ENCODE peak calls at places on chromosome 19, in seven cellular contexts. Y is GM23338; F is T-helper 1 cell; J is stimulated activated CD4-positive, alpha-beta T cell treated with anti-CD3 and anti-CD28 coated beads, TNF-alpha, amount 100 ng/mL, for 1 hour; R is activated naive CD4-positive, alpha-beta T cell; L is NCI-H748 treated with DMSO at 0.1 percent for 48 hours; S is A673. X is an unnamed sample.

GRCh38 chr19:39223703-39224279 is 19.7 kb upstream of the SYCN start:
- DNase-seq in Y (peak; percentile 89), F (no peak), J (no peak), R (no peak), L (no peak), S (peak; percentile 33), X (no peak)

GRCh38 chr19:41850381-41850780 is 5.5 kb downstream of the DMRTC2 start:
- DNase-seq in Y (no peak), F (no peak), J (no peak), R (no peak), L (no peak), S (no peak), X (no peak)

GRCh38 chr19:3159565-3159964 is 19.0 kb upstream of the S1PR4 start:
- DNase-seq in Y (peak; percentile 61), F (no peak), J (no peak), R (no peak), L (no peak), S (no peak), X (no peak)

GRCh38 chr19:46730187-46730586 is 13.3 kb upstream of the PRKD2 start:
- DNase-seq in Y (no peak), F (no peak), J (no peak), R (no peak), L (no peak), S (no peak), X (no peak)

GRCh38 chr19:55146648-55147218 is 2.3 kb downstream of the TNNT1 start:
- DNase-seq in Y (peak; percentile 96), F (no peak), J (no peak), R (no peak), L (peak; percentile 82), S (peak; percentile 54), X (peak; percentile 29)

GRCh38 chr19:4077800-4078683 is 11.3 kb upstream of the ZBTB7A start:
- DNase-seq in Y (peak; percentile 69), F (no peak), J (no peak), R (peak; percentile 22), L (no peak), S (no peak), X (no peak)

GRCh38 chr19:53463263-53463662 is 4.3 kb upstream of the ZNF813 start:
- DNase-seq in Y (peak; percentile 98), F (no peak), J (no peak), R (no peak), L (no peak), S (peak; percentile 42), X (no peak)

GRCh38 chr19:44820648-44821609 is 12.0 kb downstream of the BCAM start:
- DNase-seq in Y (no peak), F (no peak), J (no peak), R (no peak), L (no peak), S (no peak), X (no peak)

GRCh38 chr19:46271488-46272197 is 25.2 kb upstream of the HIF3A start:
- DNase-seq in Y (no peak), F (no peak), J (no peak), R (no peak), L (no peak), S (no peak), X (no peak)

GRCh38 chr19:8208119-8208709 is 956 bp upstream of the CERS4 start:
- DNase-seq in Y (peak; percentile 69), F (no peak), J (no peak), R (no peak), L (no peak), S (no peak), X (no peak)

GRCh38 chr19:30004403-30004802 is 62.4 kb downstream of the URI1 start:
- DNase-seq in Y (no peak), F (no peak), J (no peak), R (no peak), L (no peak), S (peak; percentile 12), X (no peak)

X was measured in NCI-H187.